ENCODE peak calls at places on chromosomes 12 and 14, in nine cellular contexts. W is breast epithelium, H is endothelial cell of umbilical vein, R is HepG2, S is stomach, P is suprapubic skin, C is SK-N-SH, Q is GM23338, N is HCT116. M is an unnamed sample. For H3K36me3, the result is how much of the 10 kb centered on the place peaks cover.

GRCh38 chr12:100733817-100734593 is 60.6 kb upstream of the ANO4 start:
- DNase-seq in W (no peak), C (no peak), N (peak), R (peak), H (peak), S (no peak), Q (peak), P (no peak), M (no peak)

GRCh38 chr12:47280543-47281330 is 201.0 kb upstream of the AMIGO2 start:
- DNase-seq in H (no peak), N (no peak), Q (no peak), S (no peak), P (no peak), C (no peak), W (no peak), R (no peak), M (no peak)

GRCh38 chr14:58914271-58914855 is 274.1 kb upstream of the DAAM1 start:
- DNase-seq in R (no peak), S (no peak), C (no peak), W (no peak), Q (peak), P (no peak), H (no peak), N (no peak), M (no peak)

GRCh38 chr12:56989866-56990610 is 16.3 kb downstream of the ZBTB39 start:
- DNase-seq in S (no peak), N (no peak), R (no peak), Q (no peak), H (no peak), P (no peak), C (no peak), W (no peak), M (no peak)

GRCh38 chr12:8648598-8649205 is 13.9 kb downstream of the MFAP5 start:
- DNase-seq in R (no peak), Q (no peak), W (no peak), S (no peak), C (no peak), P (no peak), H (no peak), N (no peak), M (no peak)

GRCh38 chr14:55734731-55735130 is 154.7 kb downstream of the KTN1 start:
- DNase-seq in H (no peak), C (no peak), S (no peak), Q (no peak), W (no peak), R (no peak), N (no peak), P (no peak), M (no peak)

GRCh38 chr14:65345264-65345663 is 67.3 kb upstream of the FUT8 start:
- DNase-seq in N (no peak), H (no peak), R (no peak), C (no peak), S (no peak), P (no peak), W (no peak), Q (no peak), M (no peak)

GRCh38 chr12:105469182-105469581 is 138.7 kb downstream of the C12orf75 start:
- DNase-seq in P (no peak), N (no peak), R (no peak), H (no peak), W (no peak), S (no peak), Q (no peak), C (no peak), M (peak)

GRCh38 chr12:63098851-63099250 is 52.1 kb downstream of the AVPR1A start:
- DNase-seq in W (no peak), H (no peak), R (peak), C (no peak), Q (peak), S (no peak), N (no peak), P (no peak), M (no peak)

GRCh38 chr12:81758421-81759214 is 532 bp downstream of the PPFIA2 start:
- DNase-seq in H (no peak), Q (peak), W (no peak), R (no peak), S (no peak), P (peak), N (no peak), C (peak), M (peak)

GRCh38 chr12:12922191-12922616 is 29.8 kb downstream of the GPRC5D start:
- DNase-seq in S (no peak), N (no peak), H (peak), P (peak), Q (peak), C (no peak), W (no peak), R (no peak), M (no peak)

GRCh38 chr14:56413721-56414120 is 165.9 kb upstream of the TMEM260 start:
- DNase-seq in P (no peak), N (no peak), C (no peak), Q (no peak), H (no peak), W (no peak), S (no peak), R (no peak), M (no peak)

GRCh38 chr12:26369588-26369987 is 174.2 kb downstream of the SSPN start:
- DNase-seq in S (no peak), R (no peak), C (no peak), N (no peak), Q (peak), P (no peak), W (no peak), H (no peak), M (no peak)

GRCh38 chr12:58306266-58306995 is 365.1 kb downstream of the ATP23 start:
- DNase-seq in Q (no peak), R (no peak), P (no peak), N (no peak), H (peak), S (no peak), W (no peak), C (no peak), M (no peak)

GRCh38 chr14:65483647-65484046 is 71.1 kb downstream of the FUT8 start:
- DNase-seq in R (no peak), W (no peak), N (peak), H (no peak), P (no peak), C (no peak), S (no peak), Q (no peak), M (no peak)

GRCh38 chr14:36662543-36663403 is 1.1 kb downstream of the PAX9 start:
- DNase-seq in P (no peak), R (no peak), N (no peak), H (no peak), W (peak), S (no peak), C (no peak), Q (peak), M (no peak)

GRCh38 chr12:130192667-130193345 is 30.5 kb downstream of the FZD10 start:
- DNase-seq in R (peak), W (no peak), H (no peak), N (no peak), Q (no peak), S (peak), C (no peak), P (no peak), M (peak)

GRCh38 chr14:100783630-100784321 is 42.1 kb upstream of the MEG3 start:
- DNase-seq in R (no peak), W (no peak), N (no peak), C (peak), P (peak), H (no peak), S (no peak), Q (no peak), M (peak)

GRCh38 chr14:74620497-74620921 is 8.5 kb upstream of the LTBP2 start:
- DNase-seq in C (no peak), W (no peak), H (peak), Q (no peak), R (peak), N (peak), S (no peak), P (no peak), M (no peak)

GRCh38 chr14:65788876-65789859 is 376.6 kb downstream of the FUT8 start:
- DNase-seq in H (no peak), P (no peak), C (peak), W (no peak), Q (no peak), S (no peak), N (no peak), R (peak), M (no peak)

GRCh38 chr12:105445261-105446015 is 114.9 kb downstream of the C12orf75 start:
- DNase-seq in H (peak), Q (peak), W (no peak), C (no peak), R (peak), S (no peak), P (no peak), N (no peak), M (no peak)

GRCh38 chr14:103916636-103917262 is 11.5 kb upstream of the TDRD9 start:
- DNase-seq in Q (no peak), N (no peak), W (no peak), S (no peak), P (no peak), H (no peak), C (no peak), R (no peak), M (peak)

DNA sequence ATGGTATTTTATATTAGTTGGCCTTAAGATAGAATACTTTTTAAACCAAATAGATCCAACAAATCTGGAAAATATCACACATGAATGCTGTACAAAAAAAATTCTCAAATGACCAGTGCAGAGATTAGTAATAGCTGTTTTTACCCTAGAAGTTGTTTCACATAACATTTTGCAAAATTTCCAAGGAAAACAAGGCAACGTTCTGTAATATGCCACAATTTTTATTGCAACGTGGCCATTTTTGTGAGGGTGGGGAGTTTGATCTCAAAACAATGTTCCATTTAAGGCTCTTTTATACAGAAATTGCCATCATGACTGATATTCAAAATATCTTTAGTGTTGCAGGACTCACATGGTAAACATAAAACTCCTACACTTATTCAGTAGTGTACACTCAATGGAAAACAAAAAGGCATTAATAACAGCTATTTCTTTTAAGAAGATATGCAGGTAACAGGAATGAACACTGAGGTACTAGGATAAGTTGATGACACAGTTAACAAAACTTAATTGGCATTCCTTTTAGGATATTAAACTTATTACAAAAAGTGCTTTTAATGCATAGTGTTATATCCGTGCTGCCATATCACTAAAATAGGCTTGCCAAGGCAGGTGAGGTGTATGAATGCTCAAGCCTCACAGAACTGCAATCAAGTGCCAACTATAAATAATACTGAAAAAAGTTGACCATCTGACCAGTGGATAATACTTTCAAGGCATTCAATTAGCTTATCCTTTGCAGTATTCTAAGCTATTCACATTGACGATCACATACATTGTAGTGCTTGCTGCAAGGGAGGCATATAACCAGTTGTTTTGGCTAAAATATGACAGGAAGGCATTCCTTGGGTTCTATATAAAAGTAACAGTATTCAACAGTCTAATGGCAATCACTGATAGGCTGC is 2.3 kb downstream of the CFL2 start:
- DNase-seq in N (no peak), S (no peak), R (no peak), Q (no peak), H (no peak), W (no peak), C (no peak), P (no peak), M (no peak)
- TF ChIP-seq POLR2AphosphoS5 in N (no peak), S (no peak), R (no peak), Q (no peak), H (no peak), W (no peak), C (no peak), P (no peak), M (no peak)

GRCh38 chr12:119689935-119690500 is 22.1 kb downstream of the PRKAB1 start:
- DNase-seq in H (no peak), S (no peak), N (no peak), R (no peak), Q (no peak), P (no peak), W (no peak), C (no peak), M (no peak)
- H3K36me3 ChIP-seq in H (under half), S (under half), N (under half), R (under half), Q (under half), P (under half), W (under half), C (under half), M (under half)

GRCh38 chr14:22099942-22100763 is 426.5 kb upstream of the OR4E1 start:
- DNase-seq in R (peak), C (peak), H (peak), P (peak), Q (peak), N (peak), S (peak), W (no peak), M (peak)
- TF ChIP-seq POLR2AphosphoS5 in R (no peak), C (no peak), H (no peak), P (no peak), Q (no peak), N (no peak), S (no peak), W (no peak), M (no peak)

DNA sequence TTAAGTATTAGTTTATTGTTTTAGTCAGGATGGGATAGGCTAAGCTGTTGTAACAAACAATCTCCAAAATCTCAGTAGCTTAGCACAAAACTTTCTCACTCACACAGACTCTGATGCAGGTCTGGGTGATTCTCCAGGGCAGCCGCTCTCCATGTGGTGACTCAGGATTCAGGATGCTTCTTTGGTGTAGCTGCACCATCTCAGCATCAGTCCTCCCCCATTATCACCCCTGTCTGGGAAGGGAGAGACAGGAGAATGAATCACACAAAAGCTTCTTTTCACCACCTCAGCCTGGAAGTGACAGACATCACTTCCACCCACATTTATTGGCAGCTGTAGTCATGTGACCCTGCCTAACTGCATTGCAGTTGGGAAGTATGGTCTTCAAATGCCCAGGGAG is 142.3 kb downstream of the DICER1 start:
- DNase-seq in C (no peak), W (no peak), Q (no peak), R (no peak), H (no peak), N (no peak), S (no peak), P (no peak), M (no peak)
- H3K36me3 ChIP-seq in C (under half), W (under half), Q (under half), R (under half), H (under half), N (under half), S (under half), P (under half), M (under half)

GRCh38 chr12:53344824-53345485 is 8.8 kb upstream of the SP7 start:
- DNase-seq in S (peak), C (peak), H (peak), N (no peak), R (peak), W (peak), Q (peak), P (peak), M (peak)
- TF ChIP-seq POLR2AphosphoS5 in S (no peak), C (peak), H (peak), N (peak), R (no peak), W (peak), Q (no peak), P (no peak), M (peak)

GRCh38 chr12:49655595-49656236 is 32.4 kb downstream of the PRPF40B start:
- DNase-seq in H (peak), R (no peak), S (no peak), P (no peak), W (no peak), C (no peak), Q (no peak), N (no peak), M (no peak)
- H3K36me3 ChIP-seq in H (under half), R (under half), S (half or more), P (under half), W (under half), C (under half), Q (under half), N (under half), M (under half)

DNA sequence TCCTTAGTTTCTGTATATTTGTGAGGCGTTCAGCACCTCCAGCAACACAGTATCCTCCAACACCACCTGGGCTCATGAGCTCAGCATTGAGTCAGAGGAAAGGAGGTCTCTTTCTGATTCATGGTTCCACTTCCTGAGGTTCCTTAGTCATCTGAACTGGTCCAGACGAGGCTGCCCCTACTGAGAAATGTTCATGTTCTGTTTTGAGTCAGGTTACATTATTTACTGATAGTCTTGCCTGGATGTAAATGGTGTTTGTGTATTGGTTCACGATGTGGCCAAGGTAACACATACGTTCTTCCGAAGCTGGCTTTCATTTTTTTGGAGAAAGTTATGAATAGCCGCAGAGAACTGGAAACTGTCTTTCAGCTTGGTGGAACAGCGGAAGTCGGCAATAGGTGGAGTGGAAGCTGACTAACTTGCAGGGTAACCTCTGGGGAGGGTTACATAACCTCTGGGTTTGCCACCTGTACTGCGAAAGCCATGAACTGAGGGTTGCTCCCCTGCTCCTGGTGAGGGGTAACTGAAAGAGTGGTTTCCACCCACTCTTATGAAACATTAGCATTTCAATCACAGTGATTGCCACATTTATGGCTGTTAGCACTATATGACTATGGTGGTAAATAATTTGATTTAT is 42.2 kb upstream of the MANSC4 start:
- DNase-seq in W (no peak), P (no peak), S (no peak), N (peak), C (no peak), H (peak), Q (no peak), R (no peak), M (no peak)
- TF ChIP-seq POLR2AphosphoS5 in W (no peak), P (no peak), S (no peak), N (no peak), C (no peak), H (peak), Q (no peak), R (no peak), M (no peak)

GRCh38 chr12:122130150-122130549 is 43.9 kb downstream of the IL31 start:
- DNase-seq in C (no peak), R (no peak), S (no peak), N (peak), P (no peak), H (no peak), W (no peak), Q (no peak), M (no peak)
- H3K36me3 ChIP-seq in C (under half), R (half or more), S (half or more), N (under half), P (half or more), H (under half), W (under half), Q (under half), M (half or more)

DNA sequence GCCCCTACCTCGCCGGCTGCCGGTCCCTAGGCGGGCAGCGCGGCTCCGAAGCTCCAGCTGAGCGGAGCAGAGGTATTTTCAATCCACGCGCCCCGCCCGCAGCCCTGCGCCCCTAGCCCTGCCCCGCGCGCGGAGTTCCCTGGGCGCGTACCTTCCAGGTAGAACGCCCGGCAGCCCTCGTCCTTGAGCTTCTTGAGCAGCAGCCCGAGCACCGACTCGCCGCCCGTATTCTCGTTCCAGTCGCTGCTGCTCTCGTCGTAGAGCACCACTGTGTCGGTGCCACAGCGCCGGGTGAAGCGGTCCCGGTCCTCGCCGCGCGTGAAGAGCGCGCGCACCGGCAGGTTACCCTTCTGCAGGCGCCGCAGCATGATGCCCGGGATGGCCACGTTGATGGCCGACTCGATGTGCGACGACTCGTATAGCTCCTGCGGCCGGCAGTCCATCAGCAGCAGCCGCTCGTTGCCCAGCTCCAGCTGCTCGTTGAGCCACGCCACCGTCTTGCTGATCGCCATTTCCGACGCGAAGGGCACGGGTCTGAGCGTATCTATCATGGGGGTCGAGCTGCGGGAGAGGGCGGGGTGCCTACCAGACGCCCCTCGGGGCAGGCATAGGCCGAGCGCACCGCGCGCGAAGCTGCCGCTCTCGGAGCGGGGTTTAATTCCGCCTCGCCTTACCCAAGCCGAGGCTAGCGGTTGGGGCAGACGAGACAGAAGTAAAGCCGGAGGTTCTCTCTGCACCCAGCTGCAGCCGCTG is 636 bp downstream of the DUSP6 start:
- DNase-seq in R (no peak), N (no peak), P (peak), S (peak), Q (no peak), H (no peak), C (peak), W (no peak), M (peak)
- TF ChIP-seq POLR2AphosphoS5 in R (no peak), N (peak), P (peak), S (no peak), Q (peak), H (no peak), C (no peak), W (no peak), M (no peak)

DNA sequence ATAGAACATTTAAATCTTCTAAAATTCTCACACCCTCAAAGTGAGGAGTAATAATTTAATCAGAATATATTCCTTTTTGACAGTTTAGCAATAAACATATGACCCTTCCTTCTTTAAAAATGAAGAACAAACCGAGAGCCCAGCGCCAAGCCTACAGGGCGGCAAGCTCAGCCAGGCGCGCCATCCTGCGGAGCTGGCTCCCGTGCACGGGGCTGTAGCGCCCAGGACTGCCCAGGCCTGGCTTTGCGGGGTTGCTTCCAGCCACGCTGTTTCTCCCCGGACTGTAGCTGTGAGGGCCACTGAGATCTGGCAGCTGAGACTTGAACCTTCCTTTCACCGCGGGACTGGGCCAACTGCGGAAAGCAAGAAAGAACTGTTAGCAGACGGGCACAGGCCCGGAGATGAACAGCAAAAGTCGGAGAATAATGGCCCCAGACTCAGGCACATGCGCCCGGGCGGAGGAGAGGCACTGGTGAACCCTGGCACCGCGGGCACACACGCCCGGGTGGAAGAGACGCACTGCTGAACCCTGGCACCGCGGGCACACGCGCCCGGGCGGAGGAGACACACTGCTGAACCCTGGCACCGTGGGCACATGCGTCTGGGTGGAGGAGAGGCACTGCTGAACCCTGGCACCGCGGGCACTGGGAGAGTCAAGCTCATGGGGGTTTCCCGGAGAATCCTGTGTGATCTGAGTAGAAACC is 16.6 kb downstream of the PGAM5 start:
- DNase-seq in W (no peak), R (no peak), H (no peak), S (no peak), N (no peak), P (no peak), Q (no peak), C (no peak), M (no peak)
- H3K36me3 ChIP-seq in W (under half), R (half or more), H (under half), S (half or more), N (half or more), P (half or more), Q (under half), C (half or more), M (half or more)

M was measured in sigmoid colon.